ENCODE peak calls at places on chromosome 9, in eight cellular contexts. J is body of pancreas, M is ovary, W is prostate gland, K is stomach, U is IMR-90, H is esophagus squamous epithelium, B is heart left ventricle. V is an unnamed sample.

GRCh38 chr9:72633966-72634365 is 112.6 kb downstream of the TMC1 start:
- DNase-seq in U (peak; percentile 53), H (no peak), W (no peak), B (no peak), K (no peak), M (no peak), J (no peak), V (no peak)

GRCh38 chr9:82406714-82407113 is 418.1 kb downstream of the SPATA31D1 start:
- DNase-seq in M (no peak), K (no peak), J (no peak), W (no peak), U (no peak), H (no peak), B (no peak), V (no peak)

GRCh38 chr9:99471033-99471432 is 249.0 kb downstream of the SEC61B start:
- DNase-seq in J (no peak), K (no peak), M (no peak), H (no peak), B (no peak), U (no peak), W (no peak), V (no peak)

GRCh38 chr9:92911496-92912475 is 33.9 kb upstream of the ZNF484 start:
- DNase-seq in M (no peak), U (peak; percentile 1), B (no peak), J (peak; percentile 32), K (no peak), W (no peak), H (no peak), V (no peak)

GRCh38 chr9:69307446-69308216 is 17.4 kb upstream of the ENTREP1 start:
- DNase-seq in J (no peak), B (no peak), K (no peak), M (no peak), U (peak; percentile 55), W (no peak), H (no peak), V (no peak)

GRCh38 chr9:84622981-84623380 is 46.5 kb upstream of the NTRK2 start:
- DNase-seq in W (no peak), M (no peak), U (no peak), K (no peak), J (no peak), B (no peak), H (no peak), V (no peak)

GRCh38 chr9:14314424-14314928 is 535 bp upstream of the NFIB start:
- DNase-seq in K (peak; percentile 78), J (peak; percentile 83), H (no peak), W (peak; percentile 88), U (peak; percentile 66), B (peak; percentile 74), M (peak; percentile 73), V (peak; percentile 96)

GRCh38 chr9:81613002-81613750 is 76.2 kb downstream of the TLE1 start:
- DNase-seq in W (no peak), K (no peak), H (no peak), B (no peak), U (peak; percentile 98), J (no peak), M (peak; percentile 79), V (no peak)

GRCh38 chr9:136629001-136629878 is 33.5 kb upstream of the EGFL7 start:
- DNase-seq in H (no peak), M (no peak), W (no peak), K (no peak), U (no peak), B (peak; percentile 46), J (no peak), V (no peak)

GRCh38 chr9:96015876-96016686 is 140.6 kb downstream of the ERCC6L2 start:
- DNase-seq in U (peak; percentile 12), M (no peak), H (no peak), W (no peak), J (no peak), B (no peak), K (no peak), V (no peak)

GRCh38 chr9:93093081-93093448 is 3.0 kb upstream of the CARD19 start:
- DNase-seq in M (peak; percentile 20), B (no peak), J (peak; percentile 8), K (no peak), W (no peak), H (no peak), U (no peak), V (no peak)

GRCh38 chr9:98045234-98046160 is 11.0 kb upstream of the NANS start:
- DNase-seq in B (no peak), J (no peak), U (no peak), K (no peak), M (no peak), H (no peak), W (no peak), V (no peak)

GRCh38 chr9:112489039-112489546 is 2.5 kb downstream of the KIAA1958 start:
- DNase-seq in B (no peak), H (no peak), K (no peak), M (no peak), J (no peak), U (no peak), W (no peak), V (no peak)

GRCh38 chr9:135704366-135704947 is 2.5 kb downstream of the KCNT1 start:
- DNase-seq in W (no peak), J (no peak), M (peak; percentile 57), H (no peak), U (no peak), B (no peak), K (no peak), V (no peak)

GRCh38 chr9:72476617-72477375 is 44.6 kb upstream of the TMC1 start:
- DNase-seq in W (peak; percentile 45), K (peak; percentile 34), J (no peak), U (peak; percentile 84), H (no peak), M (no peak), B (no peak), V (no peak)

GRCh38 chr9:124870723-124871122 is 8.8 kb downstream of the ARPC5L start:
- DNase-seq in K (no peak), W (no peak), H (no peak), B (peak; percentile 20), J (no peak), U (no peak), M (no peak), V (no peak)

GRCh38 chr9:124869466-124869985 is 7.6 kb downstream of the ARPC5L start:
- DNase-seq in J (peak; percentile 41), K (peak; percentile 43), B (peak; percentile 73), H (no peak), W (no peak), U (no peak), M (no peak), V (no peak)

GRCh38 chr9:124868511-124869465 is 6.9 kb downstream of the ARPC5L start:
- DNase-seq in H (no peak), K (peak; percentile 90), U (peak; percentile 71), B (peak; percentile 94), M (peak; percentile 89), W (peak; percentile 80), J (peak; percentile 87), V (no peak)

GRCh38 chr9:124871156-124871561 is 9.2 kb downstream of the ARPC5L start:
- DNase-seq in W (no peak), K (no peak), B (peak; percentile 37), U (no peak), M (no peak), H (no peak), J (no peak), V (no peak)

GRCh38 chr9:124869986-124870560 is 8.1 kb downstream of the ARPC5L start:
- DNase-seq in M (no peak), H (peak; percentile 28), K (peak; percentile 60), U (peak; percentile 37), W (no peak), J (peak; percentile 44), B (peak; percentile 67), V (no peak)
- TF ChIP-seq POLR2A in M (no peak), H (no peak), K (no peak), U (no peak), W (peak; percentile 13), J (no peak), B (no peak), V (no peak)

DNA sequence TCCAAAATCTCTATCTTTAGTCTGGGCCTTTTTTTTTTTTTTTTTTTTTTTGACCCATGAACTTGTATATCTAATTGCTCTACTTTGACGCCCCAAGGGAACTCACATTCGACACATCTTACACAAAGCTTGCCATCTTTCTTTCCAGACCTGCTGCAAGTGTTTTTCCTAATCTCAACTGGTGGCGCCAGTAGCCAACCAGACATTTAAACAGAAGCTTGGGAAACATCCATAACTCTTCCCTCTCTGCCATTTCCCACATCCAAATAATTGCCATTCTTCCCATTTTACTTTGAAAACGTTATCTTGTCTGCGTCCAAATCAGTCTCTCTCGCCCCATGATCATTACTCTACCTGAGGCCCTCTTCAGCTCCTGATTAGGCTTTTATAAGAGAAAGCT is 130.9 kb downstream of the PAPPA start:
- DNase-seq in B (no peak), M (no peak), U (no peak), W (no peak), K (no peak), J (no peak), H (no peak), V (no peak)
- H3K4me1 ChIP-seq in B (no peaks in the 10 kb centered on the region), M (no peaks in the 10 kb centered on the region), U (peaks cover 4% of the 10 kb centered on the region), W (no peaks in the 10 kb centered on the region), K (no peaks in the 10 kb centered on the region), J (no peaks in the 10 kb centered on the region), H (no peaks in the 10 kb centered on the region), V (no peaks in the 10 kb centered on the region)

GRCh38 chr9:132243156-132244074 is 81.6 kb downstream of the NTNG2 start:
- DNase-seq in H (no peak), W (no peak), J (peak; percentile 57), M (no peak), B (no peak), K (no peak), U (peak; percentile 13), V (no peak)
- H3K27me3 ChIP-seq in H (no peaks in the 10 kb centered on the region), W (no peaks in the 10 kb centered on the region), J (no peaks in the 10 kb centered on the region), M (no peaks in the 10 kb centered on the region), B (no peaks in the 10 kb centered on the region), K (peaks cover 33% of the 10 kb centered on the region), U (peaks cover 64% of the 10 kb centered on the region), V (no peaks in the 10 kb centered on the region)

DNA sequence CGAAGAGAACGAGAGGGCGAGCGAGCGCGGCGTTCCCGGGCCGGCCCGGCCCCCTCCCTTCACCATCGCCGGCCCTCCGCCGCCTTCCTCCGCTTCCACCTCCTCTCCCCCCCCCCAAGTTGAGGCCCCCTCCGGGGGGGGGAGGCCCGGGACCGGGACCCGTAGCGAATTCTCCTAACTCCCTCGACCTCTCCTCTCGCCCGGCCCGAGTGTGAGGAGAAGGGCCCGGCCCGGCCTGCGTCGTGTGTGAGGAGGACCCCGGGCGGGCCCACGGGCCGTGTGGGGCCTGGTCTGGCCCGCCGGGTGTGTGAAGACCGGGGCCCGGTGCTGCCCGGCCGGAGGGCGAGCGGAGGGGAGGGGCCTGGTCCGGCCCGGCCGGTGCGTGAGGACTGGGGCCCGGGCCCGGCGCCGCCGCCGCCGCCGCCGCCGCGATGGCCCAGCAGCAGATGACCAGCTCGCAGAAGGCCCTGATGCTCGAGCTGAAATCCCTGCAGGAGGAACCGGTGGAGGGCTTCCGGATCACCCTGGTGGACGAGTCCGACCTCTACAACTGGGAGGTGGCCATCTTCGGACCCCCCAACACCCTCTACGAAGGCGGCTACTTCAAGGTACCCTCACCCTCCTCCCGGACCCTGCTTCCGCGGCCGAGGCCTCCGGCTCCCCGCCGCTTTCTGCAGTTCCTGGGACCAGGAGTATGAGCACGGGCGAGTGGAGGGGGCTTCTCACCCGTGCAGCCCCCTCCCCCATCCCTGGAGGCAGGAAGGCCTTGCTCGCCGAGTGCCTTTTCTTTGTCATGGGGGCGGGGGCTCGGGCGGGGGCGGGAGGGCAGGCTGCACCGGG is 587 bp downstream of the UBE2R2 start:
- DNase-seq in K (peak; percentile 49), M (peak; percentile 75), B (peak; percentile 82), J (peak; percentile 54), H (no peak), W (peak; percentile 33), U (peak; percentile 70), V (no peak)
- TF ChIP-seq POLR2A in K (no peak), M (peak; percentile 34), B (no peak), J (no peak), H (no peak), W (no peak), U (peak; percentile 58), V (no peak)

V was measured in vagina.